ENCODE peak calls at places on chromosomes 6 and 20, in five cellular contexts. S is H1, H is breast epithelium, J is ovary, L is fibroblast of lung. W is an unnamed sample. For H3K27me3, the result is how much of the 10 kb centered on the place peaks cover.

GRCh38 chr6:17470953-17471335 is 77.5 kb downstream of the CAP2 start:
- DNase-seq in S (no peak), J (no peak), L (peak), H (no peak), W (no peak)

GRCh38 chr6:15460110-15460727 is 202.6 kb downstream of the DTNBP1 start:
- DNase-seq in H (no peak), S (no peak), L (no peak), J (no peak), W (no peak)

GRCh38 chr6:63677282-63677681 is 41.7 kb downstream of the PHF3 start:
- DNase-seq in H (no peak), S (no peak), J (no peak), L (peak), W (no peak)

GRCh38 chr20:32490942-32491763 is 94.0 kb downstream of the NOL4L start:
- DNase-seq in S (no peak), L (no peak), H (no peak), J (no peak), W (no peak)

GRCh38 chr20:58651823-58652605 is 931 bp downstream of the STX16 start:
- DNase-seq in L (peak), H (no peak), J (no peak), S (peak), W (peak)

GRCh38 chr6:336159-337114 is 44.1 kb downstream of the DUSP22 start:
- DNase-seq in J (no peak), L (no peak), S (no peak), H (no peak), W (no peak)

GRCh38 chr6:118679293-118679692 is 27.9 kb upstream of the CEP85L start:
- DNase-seq in H (no peak), L (peak), S (no peak), J (no peak), W (no peak)

GRCh38 chr6:139291813-139292619 is at the start of gene TXLNB:
- DNase-seq in L (peak), J (peak), H (peak), S (no peak), W (peak)

GRCh38 chr6:55047433-55048044 is 126.8 kb upstream of the HCRTR2 start:
- DNase-seq in H (no peak), L (no peak), S (no peak), J (no peak), W (no peak)

GRCh38 chr6:80003841-80004198 is 629 bp upstream of the TTK start:
- DNase-seq in L (peak), S (no peak), H (no peak), J (no peak), W (no peak)

GRCh38 chr6:105814745-105815536 is 271.2 kb upstream of the PRDM1 start:
- DNase-seq in S (no peak), L (no peak), J (no peak), H (no peak), W (no peak)

GRCh38 chr6:88388589-88388988 is 222.4 kb upstream of the CNR1 start:
- DNase-seq in S (no peak), L (no peak), J (no peak), H (no peak), W (no peak)

GRCh38 chr20:62282877-62283503 is 19.8 kb upstream of the ADRM1 start:
- DNase-seq in H (no peak), L (peak), J (no peak), S (no peak), W (no peak)

GRCh38 chr20:17558154-17558940 is 11.5 kb upstream of the DSTN start:
- DNase-seq in J (peak), S (no peak), H (no peak), L (peak), W (no peak)

GRCh38 chr6:2918936-2919335 is 15.8 kb upstream of the SERPINB9 start:
- DNase-seq in H (no peak), L (no peak), S (no peak), J (no peak), W (no peak)

GRCh38 chr6:30100585-30101422 is 12.1 kb downstream of the TRIM31 start:
- DNase-seq in H (peak), J (peak), L (no peak), S (no peak), W (no peak)

GRCh38 chr6:28336284-28337024 is 506 bp upstream of the ZSCAN31 start:
- DNase-seq in L (peak), S (no peak), H (no peak), J (peak), W (no peak)

GRCh38 chr6:27830212-27830664 is 82.0 kb downstream of the OR2B2 start:
- DNase-seq in L (no peak), S (no peak), H (no peak), J (no peak), W (no peak)

GRCh38 chr20:61486198-61486597 is 234.1 kb downstream of the CDH4 start:
- DNase-seq in H (no peak), J (no peak), L (no peak), S (no peak), W (no peak)

GRCh38 chr20:3255728-3256127 is 16.7 kb upstream of the SLC4A11 start:
- DNase-seq in J (no peak), S (no peak), H (no peak), L (no peak), W (no peak)

GRCh38 chr6:115067690-115068447 is 725.0 kb upstream of the HS3ST5 start:
- DNase-seq in S (no peak), H (no peak), L (no peak), J (no peak), W (no peak)

GRCh38 chr6:132070356-132070755 is 119.2 kb upstream of the CCN2 start:
- DNase-seq in J (no peak), H (no peak), L (peak), S (no peak), W (no peak)

GRCh38 chr6:69631552-69632346 is 165.1 kb downstream of the LMBRD1 start:
- DNase-seq in L (no peak), S (no peak), J (no peak), H (no peak), W (no peak)

GRCh38 chr20:57091748-57092111 is 174.7 kb downstream of the BMP7 start:
- DNase-seq in S (no peak), L (no peak), H (no peak), J (no peak), W (no peak)

GRCh38 chr6:79810153-79810806 is 137.1 kb downstream of the ELOVL4 start:
- DNase-seq in S (no peak), H (no peak), L (no peak), J (no peak), W (no peak)

GRCh38 chr6:125393449-125393858 is 91.7 kb upstream of the HDDC2 start:
- DNase-seq in H (no peak), J (no peak), S (no peak), L (no peak), W (no peak)

GRCh38 chr6:136550045-136550329 is 235 bp downstream of the MAP7 start:
- DNase-seq in H (no peak), J (peak), S (no peak), L (no peak), W (no peak)

GRCh38 chr6:43290353-43290904 is 7.6 kb upstream of the SLC22A7 start:
- DNase-seq in J (no peak), S (no peak), L (no peak), H (no peak), W (no peak)

GRCh38 chr6:133764011-133764812 is 124.7 kb upstream of the TCF21 start:
- DNase-seq in L (peak), H (no peak), J (no peak), S (no peak), W (no peak)

GRCh38 chr6:26550250-26550993 is 12.3 kb downstream of the HMGN4 start:
- DNase-seq in J (peak), S (peak), L (peak), H (no peak), W (no peak)

GRCh38 chr6:27795697-27796494 is 116.3 kb downstream of the OR2B2 start:
- DNase-seq in L (peak), S (no peak), H (no peak), J (no peak), W (no peak)

GRCh38 chr6:85747654-85748053 is 105.0 kb upstream of the SYNCRIP start:
- DNase-seq in J (no peak), S (no peak), H (no peak), L (peak), W (no peak)

GRCh38 chr6:108589244-108589730 is 28.6 kb downstream of the FOXO3 start:
- DNase-seq in J (peak), H (peak), S (peak), L (peak), W (no peak)

GRCh38 chr20:63378626-63379025 is 17.5 kb upstream of the CHRNA4 start:
- DNase-seq in S (no peak), H (no peak), L (no peak), J (no peak), W (no peak)

GRCh38 chr6:13004610-13005009 is 288.0 kb downstream of the PHACTR1 start:
- DNase-seq in L (no peak), H (no peak), S (no peak), J (no peak), W (no peak)

GRCh38 chr6:69105288-69105687 is 470.2 kb downstream of the ADGRB3 start:
- DNase-seq in J (no peak), H (no peak), S (no peak), L (no peak), W (no peak)

GRCh38 chr6:25359891-25360290 is 80.7 kb downstream of the CARMIL1 start:
- DNase-seq in S (no peak), H (no peak), L (no peak), J (no peak), W (no peak)

GRCh38 chr20:51463560-51463959 is 79.0 kb downstream of the NFATC2 start:
- DNase-seq in S (no peak), H (no peak), L (no peak), J (no peak), W (no peak)

GRCh38 chr6:98842489-98843180 is 8.3 kb downstream of the POU3F2 start:
- DNase-seq in L (no peak), H (no peak), S (no peak), J (no peak), W (no peak)

DNA sequence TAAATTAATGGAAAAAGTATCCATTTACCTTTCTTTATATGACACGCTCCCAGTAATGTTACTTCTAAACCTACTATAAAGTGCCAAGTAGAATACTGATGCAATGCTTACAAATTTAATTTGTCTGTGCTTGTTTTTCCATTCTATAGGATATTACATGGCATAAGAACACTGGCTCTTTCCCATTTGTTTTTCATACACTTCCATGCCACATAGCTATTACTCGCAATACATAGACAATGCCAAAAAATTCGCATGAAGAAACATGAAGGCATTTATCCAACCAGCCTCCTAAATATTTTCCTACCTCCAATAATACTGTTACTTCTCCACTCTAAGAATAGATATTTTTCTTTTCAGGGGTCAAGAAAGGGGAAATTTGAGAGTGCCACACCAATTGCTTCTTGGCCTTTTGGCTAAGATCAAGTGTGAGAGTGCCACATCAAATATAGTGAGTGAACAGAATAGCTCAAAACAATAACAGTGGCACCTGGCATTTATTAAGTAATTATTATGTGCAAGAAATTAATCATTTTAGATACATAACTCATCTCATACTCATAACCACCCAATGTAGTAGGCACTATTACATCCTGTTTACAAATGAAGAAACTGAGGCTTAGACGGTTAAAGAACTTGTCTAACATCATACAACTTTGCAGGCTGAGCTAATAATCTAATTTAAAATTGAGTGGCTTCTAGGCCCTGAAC is 845 bp upstream of the DST start:
- DNase-seq in S (no peak), L (no peak), J (no peak), H (no peak), W (no peak)
- H3K27ac ChIP-seq in S (no peak), L (no peak), J (no peak), H (peak), W (peak)

DNA sequence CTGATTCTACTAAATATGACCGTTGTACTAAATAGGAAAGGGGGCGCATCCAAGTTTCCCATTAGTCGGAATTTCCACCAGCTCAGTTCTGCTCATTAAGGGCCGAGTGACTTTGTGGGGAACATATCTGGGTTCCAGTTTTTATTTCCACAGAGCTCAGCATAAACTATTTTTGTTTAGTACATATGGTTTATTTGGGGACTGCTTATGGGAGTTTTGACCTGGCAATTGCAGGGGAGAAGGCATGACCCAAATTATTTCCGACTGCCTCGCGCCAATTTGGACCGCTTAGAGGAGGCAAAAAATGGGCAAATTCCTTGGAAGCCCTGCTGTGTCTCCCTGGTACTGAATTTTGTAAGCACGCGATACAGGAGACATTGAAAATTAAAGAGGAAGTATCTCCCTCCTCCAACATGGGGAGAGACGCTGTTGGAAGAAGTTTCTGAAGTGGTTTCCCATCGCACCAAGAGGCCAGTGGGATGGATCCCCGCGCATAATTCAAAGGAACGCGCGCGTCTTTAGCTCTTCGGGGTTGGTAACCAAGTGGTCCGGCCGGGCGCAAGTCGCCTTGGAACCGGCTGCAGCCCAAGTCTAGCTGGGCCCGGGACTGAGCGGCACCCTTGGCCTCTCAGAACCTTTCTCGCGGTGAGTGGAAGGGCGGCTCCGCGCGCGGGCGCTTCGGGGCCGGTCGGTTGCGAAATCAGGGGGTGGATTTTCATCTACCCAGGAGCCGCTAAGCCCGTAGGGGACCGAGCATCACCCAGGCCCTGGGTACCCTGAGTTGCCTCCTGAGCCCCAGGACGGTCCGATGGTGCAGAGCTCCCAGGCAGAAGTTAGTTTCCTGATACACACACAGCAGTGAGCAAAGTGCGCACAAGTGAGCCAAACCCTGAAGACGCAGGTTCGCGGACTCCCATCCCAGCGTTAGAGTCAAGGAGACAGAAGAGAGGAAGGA is 6.3 kb downstream of the NKX2-2 start:
- DNase-seq in L (no peak), H (no peak), S (no peak), J (no peak), W (no peak)
- H3K27me3 ChIP-seq in L (under half), H (under half), S (half or more), J (under half), W (half or more)

DNA sequence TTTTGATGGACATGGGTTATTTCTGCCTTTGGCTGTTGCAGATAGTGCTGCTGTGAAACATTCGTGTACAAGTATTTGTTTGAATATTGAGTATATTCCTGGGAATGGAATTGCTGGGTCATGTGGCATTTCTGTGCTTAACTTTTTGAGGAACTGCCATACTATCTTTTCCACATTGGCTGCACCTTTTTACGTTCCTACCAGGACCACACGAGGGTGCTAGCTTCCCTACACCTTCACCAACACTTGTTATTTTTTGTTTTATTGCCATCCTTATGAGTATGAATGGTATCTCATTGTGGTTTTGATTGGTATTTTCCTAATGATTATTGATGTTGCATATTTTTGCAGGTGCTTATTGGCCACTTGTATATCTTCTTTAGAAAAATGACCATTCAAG is 47.8 kb upstream of the PLCG1 start:
- DNase-seq in H (no peak), L (no peak), S (no peak), J (no peak), W (no peak)
- TF ChIP-seq CTCF in H (no peak), L (no peak), S (peak), J (no peak), W (no peak)

GRCh38 chr6:3996349-3996748 is 82.6 kb downstream of the FAM217A start:
- DNase-seq in L (no peak), J (no peak), S (no peak), H (no peak), W (no peak)
- H3K27ac ChIP-seq in L (no peak), J (no peak), S (no peak), H (peak), W (no peak)

GRCh38 chr20:54122189-54122588 is 51.6 kb downstream of the CYP24A1 start:
- DNase-seq in J (no peak), H (no peak), S (no peak), L (peak), W (no peak)
- H3K27me3 ChIP-seq in J (under half), H (under half), S (under half), L (under half), W (under half)

DNA sequence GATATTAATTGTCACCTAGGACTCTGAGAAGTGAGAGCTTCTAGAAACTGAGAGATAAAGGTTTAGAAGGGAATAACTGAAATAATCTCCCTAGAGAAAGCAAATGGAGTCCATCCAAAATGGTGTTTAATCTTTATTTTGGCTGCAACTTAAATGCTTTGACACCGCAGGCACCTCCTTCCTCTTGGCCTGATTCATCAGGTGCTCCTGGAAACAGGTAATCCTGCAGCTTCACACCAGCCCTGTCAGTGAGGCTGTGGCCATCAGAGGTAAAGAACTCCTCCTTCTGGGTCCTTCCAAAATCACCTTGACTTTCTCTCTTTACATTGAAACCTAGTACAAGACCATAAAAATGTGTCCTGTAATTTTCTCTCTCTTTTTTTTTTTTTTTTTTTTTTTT is 124.0 kb downstream of the LRRC1 start:
- DNase-seq in J (no peak), L (no peak), S (no peak), H (no peak), W (no peak)
- TF ChIP-seq CTCF in J (no peak), L (no peak), S (no peak), H (no peak), W (no peak)

DNA sequence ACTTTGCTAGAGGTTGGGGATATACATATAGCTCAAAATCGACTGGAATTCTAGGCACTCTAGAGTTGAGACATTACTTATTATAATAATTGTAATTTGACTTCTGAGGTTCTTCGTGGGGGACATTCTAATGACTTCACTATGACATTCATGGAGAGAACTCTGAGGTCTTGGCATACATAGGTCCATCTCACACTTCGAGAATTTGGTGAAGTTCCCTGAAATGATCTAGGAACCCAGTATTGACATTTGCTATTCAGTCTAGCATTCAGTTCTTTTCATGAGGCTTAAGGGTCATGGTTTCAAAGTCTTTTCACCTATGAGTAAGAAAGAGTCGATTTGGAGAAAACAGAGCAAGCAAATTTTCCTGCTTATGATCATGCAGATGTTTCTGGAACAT is 446.7 kb upstream of the JAG1 start:
- DNase-seq in L (no peak), J (no peak), S (no peak), H (no peak), W (no peak)
- H3K27ac ChIP-seq in L (no peak), J (no peak), S (no peak), H (no peak), W (no peak)

GRCh38 chr20:49457444-49457843 is 25.0 kb downstream of the KCNB1 start:
- DNase-seq in H (no peak), L (no peak), S (no peak), J (no peak), W (no peak)
- H3K27me3 ChIP-seq in H (under half), L (under half), S (under half), J (under half), W (under half)

DNA sequence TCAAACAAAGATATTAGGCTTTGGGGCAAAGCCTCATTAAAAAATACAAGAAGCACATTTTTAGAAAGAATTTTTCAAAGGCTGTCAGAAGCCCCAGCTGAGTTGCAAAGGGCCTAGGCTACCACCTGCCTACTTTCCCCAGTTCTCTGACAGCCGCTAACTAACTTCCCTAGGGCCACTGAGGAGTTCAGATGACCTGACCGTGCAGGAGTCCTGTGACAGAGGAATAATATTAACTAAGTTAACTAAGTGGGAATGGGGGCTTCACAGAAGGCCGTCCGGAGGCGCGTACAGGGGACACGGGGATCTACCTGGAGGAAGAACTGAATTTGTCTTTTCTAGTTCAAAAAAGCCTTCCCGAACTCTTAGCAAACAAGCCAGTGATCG is 884 bp downstream of the MCHR2 start:
- DNase-seq in S (no peak), J (no peak), H (no peak), L (no peak), W (no peak)
- TF ChIP-seq CTCF in S (no peak), J (no peak), H (no peak), L (no peak), W (no peak)